ENCODE peak calls at places on chromosomes 3 and 15, in ten cellular contexts. Y, W, S, B, G, O, Q, M, P and T are unnamed samples.

GRCh38 chr15:82074610-82075009 is 28.8 kb upstream of the MEX3B start:
- DNase-seq in M (no peak), B (no peak), P (no peak), W (no peak), O (no peak), Y (no peak), S (no peak), Q (no peak), G (no peak), T (no peak)

GRCh38 chr3:122102191-122102935 is 47.2 kb downstream of the CD86 start:
- DNase-seq in G (no peak), O (no peak), B (no peak), S (no peak), Q (no peak), W (no peak), Y (no peak), P (no peak), M (no peak), T (no peak)

GRCh38 chr3:27353221-27353620 is 16.0 kb downstream of the NEK10 start:
- DNase-seq in P (no peak), O (no peak), M (no peak), Q (no peak), S (no peak), W (no peak), G (no peak), B (no peak), Y (no peak), T (no peak)

GRCh38 chr3:110459021-110459420 is 612.6 kb upstream of the NECTIN3 start:
- DNase-seq in Q (no peak), W (no peak), Y (no peak), B (no peak), M (no peak), S (no peak), P (no peak), G (peak; percentile 1), O (no peak), T (no peak)

GRCh38 chr3:174540081-174540480 is 319.1 kb upstream of the NAALADL2 start:
- DNase-seq in M (no peak), Y (no peak), B (no peak), O (no peak), Q (no peak), S (no peak), W (peak; percentile 32), P (peak; percentile 92), G (no peak), T (no peak)

GRCh38 chr3:108487439-108487838 is 23.0 kb downstream of the MYH15 start:
- DNase-seq in B (no peak), Q (no peak), W (no peak), M (no peak), O (no peak), Y (no peak), P (no peak), G (no peak), S (no peak), T (no peak)

GRCh38 chr3:169825316-169825715 is 12.6 kb upstream of the LRRC34 start:
- DNase-seq in B (no peak), M (no peak), G (no peak), S (no peak), Q (no peak), W (no peak), P (no peak), O (no peak), Y (no peak), T (no peak)

GRCh38 chr3:106728315-106728821 is 648.9 kb upstream of the CCDC54 start:
- DNase-seq in S (no peak), W (no peak), Q (peak; percentile 9), B (no peak), M (no peak), O (no peak), P (no peak), Y (no peak), G (peak; percentile 98), T (peak; percentile 97)

GRCh38 chr3:4060064-4060463 is 243.1 kb upstream of the SETMAR start:
- DNase-seq in Q (no peak), Y (no peak), P (no peak), W (no peak), S (no peak), O (no peak), M (no peak), B (no peak), G (no peak), T (no peak)

GRCh38 chr15:34708422-34708821 is 46.4 kb downstream of the GJD2 start:
- DNase-seq in P (peak; percentile 27), Y (peak; percentile 8), O (no peak), B (peak; percentile 66), G (peak; percentile 34), M (no peak), Q (peak; percentile 38), S (no peak), W (peak; percentile 73), T (peak; percentile 51)

GRCh38 chr3:194632211-194632982 is 822 bp downstream of the TMEM44 start:
- DNase-seq in Q (peak; percentile 24), P (no peak), M (no peak), B (no peak), G (no peak), S (peak; percentile 56), Y (no peak), W (no peak), O (no peak), T (no peak)

GRCh38 chr15:67130673-67131601 is 65.5 kb downstream of the SMAD3 start:
- DNase-seq in B (no peak), S (no peak), O (no peak), W (no peak), P (no peak), G (no peak), Y (no peak), M (no peak), Q (no peak), T (no peak)

GRCh38 chr3:120353463-120353862 is 4.3 kb upstream of the LRRC58 start:
- DNase-seq in Y (no peak), O (no peak), M (no peak), P (no peak), G (no peak), W (no peak), S (no peak), B (no peak), Q (no peak), T (no peak)

GRCh38 chr3:73637042-73637441 is 12.3 kb upstream of the PDZRN3 start:
- DNase-seq in W (no peak), S (no peak), Q (no peak), M (no peak), O (no peak), G (no peak), B (no peak), Y (no peak), P (no peak), T (no peak)

GRCh38 chr3:127773752-127774395 is 48.4 kb downstream of the MGLL start:
- DNase-seq in B (no peak), S (no peak), M (no peak), G (no peak), P (no peak), O (no peak), Q (no peak), W (no peak), Y (no peak), T (no peak)

GRCh38 chr3:54206874-54207273 is 84.5 kb downstream of the CACNA2D3 start:
- DNase-seq in G (no peak), M (no peak), S (no peak), B (no peak), Q (no peak), O (no peak), W (no peak), P (no peak), Y (no peak), T (no peak)

GRCh38 chr3:62445267-62445666 is 71.9 kb upstream of the FEZF2 start:
- DNase-seq in G (no peak), S (no peak), O (no peak), M (no peak), B (peak; percentile 5), P (peak; percentile 6), Q (no peak), W (no peak), Y (no peak), T (no peak)

GRCh38 chr3:42498791-42499477 is 3.5 kb upstream of the VIPR1 start:
- DNase-seq in P (no peak), Q (no peak), B (no peak), W (no peak), M (no peak), Y (no peak), S (no peak), O (no peak), G (no peak), T (no peak)

GRCh38 chr3:112894258-112894657 is 47.6 kb upstream of the CD200R1L start:
- DNase-seq in Q (no peak), M (no peak), G (no peak), B (no peak), O (no peak), Y (no peak), P (peak; percentile 40), S (no peak), W (no peak), T (no peak)

GRCh38 chr15:70955151-70955550 is 62.5 kb downstream of the LRRC49 start:
- DNase-seq in W (no peak), G (peak; percentile 4), M (no peak), S (no peak), Q (no peak), P (no peak), O (no peak), Y (no peak), B (no peak), T (no peak)

GRCh38 chr15:40927497-40928346 is 1.4 kb upstream of the DLL4 start:
- DNase-seq in G (no peak), M (no peak), Y (no peak), Q (no peak), B (no peak), O (no peak), P (peak; percentile 14), W (peak; percentile 26), S (no peak), T (no peak)

GRCh38 chr3:66236281-66236680 is 15.5 kb downstream of the SLC25A26 start:
- DNase-seq in Q (no peak), P (no peak), S (no peak), O (no peak), G (no peak), Y (no peak), B (peak; percentile 15), W (no peak), M (no peak), T (no peak)

GRCh38 chr3:94159062-94159726 is 96.3 kb downstream of the NSUN3 start:
- DNase-seq in G (no peak), O (no peak), Y (no peak), M (no peak), Q (peak; percentile 13), W (no peak), B (peak; percentile 62), S (no peak), P (no peak), T (peak; percentile 70)

GRCh38 chr3:127442551-127442950 is 148.0 kb downstream of the TPRA1 start:
- DNase-seq in S (no peak), P (no peak), W (no peak), Y (no peak), B (no peak), G (no peak), O (no peak), M (no peak), Q (no peak), T (no peak)